ENCODE peak calls at places on chromosome 12, in four cellular contexts. E is neural crest cell, F is mesothelial cell of epicardium, M is thoracic aorta. O is an unnamed sample.

GRCh38 chr12:28611501-28611900 is 421.2 kb downstream of the CCDC91 start:
- DNase-seq in F (no peak), E (no peak), M (no peak), O (peak)

GRCh38 chr12:85310025-85310424 is 30.0 kb downstream of the ALX1 start:
- DNase-seq in M (no peak), E (no peak), F (no peak), O (no peak)

GRCh38 chr12:57340104-57340503 is 89.1 kb upstream of the STAC3 start:
- DNase-seq in M (no peak), E (no peak), F (no peak), O (peak)

GRCh38 chr12:115267891-115268290 is 583.9 kb upstream of the TBX3 start:
- DNase-seq in E (no peak), M (no peak), F (no peak), O (no peak)

GRCh38 chr12:88448337-88448944 is 131.8 kb downstream of the KITLG start:
- DNase-seq in M (no peak), E (no peak), F (no peak), O (peak)

GRCh38 chr12:118103601-118104382 is at the start of gene VSIG10:
- DNase-seq in M (no peak), E (peak), F (peak), O (no peak)

GRCh38 chr12:58888131-58888783 is 32.0 kb downstream of the LRIG3 start:
- DNase-seq in E (no peak), F (no peak), M (peak), O (peak)

GRCh38 chr12:108371801-108372344 is 32.8 kb upstream of the CMKLR1 start:
- DNase-seq in M (peak), E (no peak), F (no peak), O (no peak)

GRCh38 chr12:93325855-93326254 is 51.9 kb upstream of the NUDT4 start:
- DNase-seq in F (no peak), E (no peak), M (no peak), O (peak)

GRCh38 chr12:94099191-94099983 is 49.0 kb upstream of the PLXNC1 start:
- DNase-seq in F (no peak), M (no peak), E (no peak), O (no peak)

GRCh38 chr12:69639400-69640016 is 28.8 kb upstream of the LRRC10 start:
- DNase-seq in F (peak), E (peak), M (no peak), O (peak)

GRCh38 chr12:7146906-7147305 is 16.7 kb downstream of the CLSTN3 start:
- DNase-seq in F (no peak), E (no peak), M (no peak), O (no peak)

GRCh38 chr12:75011120-75011519 is 198.5 kb downstream of the KCNC2 start:
- DNase-seq in F (no peak), E (no peak), M (no peak), O (peak)

GRCh38 chr12:17829813-17830212 is 260.2 kb downstream of the RERGL start:
- DNase-seq in F (no peak), E (no peak), M (no peak), O (no peak)

GRCh38 chr12:60666895-60667294 is 1071.1 kb downstream of the SLC16A7 start:
- DNase-seq in E (no peak), M (no peak), F (no peak), O (no peak)

DNA sequence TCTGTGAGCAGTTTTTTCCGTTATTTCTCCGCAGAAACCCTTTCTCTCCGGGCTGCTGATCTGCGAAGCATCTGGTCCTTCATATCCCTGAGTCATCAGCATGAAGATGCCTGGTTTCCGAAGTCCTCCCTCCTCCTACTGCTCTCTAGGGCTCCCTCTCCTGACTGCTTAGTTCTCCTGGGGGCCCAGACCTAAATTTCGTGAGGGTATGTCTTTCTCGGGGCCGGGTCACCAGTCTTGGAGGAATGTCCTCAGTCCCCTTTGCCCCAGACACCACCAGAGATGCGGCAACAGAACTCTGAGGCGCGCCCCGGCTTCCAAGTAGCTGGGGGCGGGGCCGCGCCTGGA is 622 bp upstream of the BICDL1 start:
- DNase-seq in M (no peak), F (no peak), E (no peak), O (peak)
- TF ChIP-seq CTCF in M (no peak), F (no peak), E (peak), O (peak)

GRCh38 chr12:128844031-128844635 is 9.1 kb upstream of the GLT1D1 start:
- DNase-seq in E (no peak), M (no peak), F (no peak), O (no peak)
- TF ChIP-seq CTCF in E (peak), M (no peak), F (no peak), O (no peak)

DNA sequence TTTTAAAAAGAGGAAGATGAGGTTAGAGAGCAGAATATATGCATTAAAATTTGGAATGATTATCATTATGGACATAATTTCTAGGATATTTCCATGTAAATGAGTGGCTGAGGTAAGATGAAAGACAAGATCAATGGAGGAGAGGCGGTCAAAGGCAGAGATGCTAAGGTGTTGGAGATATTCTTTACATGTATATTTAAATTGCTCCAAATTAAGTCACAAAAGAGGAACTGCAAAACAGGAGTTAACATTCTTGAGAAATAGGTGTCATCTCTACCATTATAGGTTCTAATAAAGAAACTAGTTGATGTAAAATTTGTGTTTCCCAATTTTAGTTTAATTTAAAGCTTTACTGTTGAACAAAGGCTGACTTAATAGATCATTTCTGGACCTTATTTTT is 268.5 kb upstream of the PPFIA2 start:
- DNase-seq in F (no peak), M (no peak), E (no peak), O (no peak)
- TF ChIP-seq CTCF in F (no peak), M (no peak), E (no peak), O (no peak)

GRCh38 chr12:54006700-54007220 is 2.0 kb upstream of the HOXC8 start:
- DNase-seq in E (no peak), M (no peak), F (no peak), O (no peak)
- TF ChIP-seq CTCF in E (no peak), M (no peak), F (no peak), O (no peak)

GRCh38 chr12:112473056-112473455 is 54.3 kb downstream of the PTPN11 start:
- DNase-seq in M (no peak), F (no peak), E (no peak), O (peak)
- TF ChIP-seq CTCF in M (no peak), F (no peak), E (peak), O (peak)

DNA sequence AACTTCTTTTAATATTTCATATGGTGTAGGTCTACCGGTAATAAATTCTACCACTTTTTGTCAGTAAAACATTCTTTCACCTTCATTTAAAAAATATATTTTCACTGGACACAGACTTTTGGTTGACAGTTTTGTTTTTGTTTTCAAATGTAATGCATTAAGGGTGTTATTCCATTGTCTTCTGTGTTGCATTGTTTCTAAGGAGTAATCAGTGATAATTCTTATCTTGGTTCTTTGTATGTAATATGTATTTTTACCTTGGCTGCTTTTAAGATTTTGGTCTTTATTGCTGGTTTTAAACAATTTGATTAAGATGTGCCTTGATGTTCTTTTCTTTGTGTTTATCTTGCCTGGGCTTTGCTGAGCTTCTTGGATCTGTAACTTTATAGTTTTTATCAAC is 4.1 kb downstream of the MAP1LC3B2 start:
- DNase-seq in F (no peak), M (no peak), E (no peak), O (no peak)
- TF ChIP-seq CTCF in F (no peak), M (no peak), E (no peak), O (no peak)

DNA sequence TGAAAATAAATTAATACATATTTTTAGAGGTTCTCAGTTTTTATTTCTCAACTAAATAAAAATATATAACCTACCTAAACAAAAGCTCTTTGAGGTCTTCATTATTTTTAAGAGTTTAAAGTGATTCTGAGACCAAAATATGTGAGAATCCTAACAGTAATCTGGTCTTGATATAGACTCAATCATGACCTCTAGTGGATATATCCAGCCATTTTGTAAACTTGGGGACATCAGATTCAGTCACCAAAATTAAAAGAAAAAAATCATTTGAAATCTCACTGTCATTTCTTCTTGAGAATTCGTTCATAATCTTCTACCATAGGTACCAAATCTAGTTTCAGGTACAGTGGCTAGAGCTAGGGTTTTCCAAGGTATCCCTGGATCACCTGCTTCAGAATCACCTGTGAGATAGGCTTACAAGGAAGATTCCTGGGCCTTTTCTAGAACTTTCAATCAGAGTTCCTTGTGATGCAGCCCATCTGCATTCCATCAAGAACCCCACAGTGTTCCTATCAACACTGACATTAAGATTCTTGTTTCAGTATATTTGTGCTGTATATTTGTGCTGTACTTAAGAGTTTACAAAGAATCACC is 214.9 kb downstream of the ADAMTS20 start:
- DNase-seq in E (no peak), M (no peak), F (no peak), O (peak)
- TF ChIP-seq CTCF in E (peak), M (no peak), F (peak), O (peak)

DNA sequence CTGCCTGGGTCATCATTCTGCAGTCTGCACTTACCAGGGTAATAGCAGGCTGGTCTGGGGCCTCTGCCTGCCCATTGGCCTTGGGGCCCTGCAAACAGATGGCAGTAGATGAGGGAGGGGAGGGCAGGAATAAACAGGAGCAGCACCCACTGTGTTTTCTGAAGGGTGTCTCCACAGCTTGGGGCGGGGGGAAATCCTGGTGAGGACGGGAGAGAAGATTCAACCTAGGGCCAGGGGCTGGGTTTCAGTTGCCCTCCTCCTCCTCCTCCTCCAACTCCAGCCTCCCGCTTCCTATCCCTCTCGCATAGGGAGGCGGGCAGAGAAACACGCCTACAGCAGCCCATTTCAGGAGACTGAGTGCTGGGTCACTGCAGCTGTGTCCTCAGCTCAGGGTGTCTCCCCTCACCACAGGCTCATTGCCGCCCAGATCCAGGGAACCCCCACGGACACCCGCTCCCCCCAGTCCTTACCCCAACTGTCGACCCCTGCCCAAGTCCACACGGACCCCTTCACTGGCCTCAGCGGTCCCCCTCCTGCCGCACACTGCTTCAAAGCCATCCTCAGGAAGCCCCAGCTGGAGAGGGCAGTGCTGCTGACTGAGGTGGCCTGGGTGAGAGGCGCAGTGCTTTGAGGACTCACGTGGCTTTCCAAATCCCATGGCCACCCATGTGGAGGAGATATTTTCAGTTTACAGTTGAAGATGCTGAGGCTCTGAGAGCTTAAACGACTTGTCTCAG is 9.1 kb upstream of the KRT80 start:
- DNase-seq in M (no peak), E (no peak), F (no peak), O (no peak)
- TF ChIP-seq CTCF in M (no peak), E (no peak), F (no peak), O (no peak)

DNA sequence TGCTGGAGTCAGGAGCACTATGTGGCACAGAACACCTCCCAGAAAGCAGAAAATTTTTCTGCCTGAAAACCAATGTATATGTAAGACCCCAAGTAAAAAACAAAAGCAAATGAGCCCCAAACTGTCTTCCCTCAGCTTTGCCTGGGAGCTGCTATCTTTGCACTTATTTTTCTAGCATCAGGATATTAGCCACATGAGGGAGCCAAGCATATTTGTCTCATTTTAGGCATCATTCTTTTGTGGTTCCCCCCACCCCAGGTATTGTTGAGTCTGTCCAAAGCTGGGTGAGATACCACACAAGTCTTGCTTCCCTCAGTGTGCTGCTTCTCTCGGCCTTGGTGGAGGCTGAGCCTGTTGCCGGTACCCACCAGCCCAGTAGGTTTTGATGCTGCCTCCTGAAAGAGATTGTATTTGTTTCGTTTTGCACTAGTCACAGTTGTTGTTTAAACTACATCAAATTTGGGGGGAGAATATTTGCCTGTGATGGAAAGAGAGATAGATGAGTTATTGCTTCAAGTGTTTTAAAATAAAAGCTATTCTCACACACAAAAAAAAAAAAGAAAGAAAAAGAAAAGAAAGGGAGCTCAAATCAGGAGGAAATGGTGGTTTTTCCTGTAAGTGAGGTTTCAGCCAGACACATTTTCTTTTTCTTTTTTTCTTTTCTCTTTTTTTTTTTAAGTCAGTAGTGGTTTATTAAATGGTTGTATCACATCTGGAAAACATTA is 58.3 kb downstream of the SLC4A8 start:
- DNase-seq in E (no peak), F (no peak), M (no peak), O (no peak)
- TF ChIP-seq CTCF in E (no peak), F (no peak), M (no peak), O (no peak)

GRCh38 chr12:2624543-2625266 is 170.1 kb upstream of the FKBP4 start:
- DNase-seq in E (peak), M (no peak), F (no peak), O (peak)
- TF ChIP-seq CTCF in E (peak), M (no peak), F (peak), O (peak)

O was measured in bronchial epithelial cell.